ENCODE peak calls at places on chromosomes 3 and 15, in eight cellular contexts. X is astrocyte of the spinal cord, Y is NB4, V is PC-9, T is IMR-90, S is right lobe of liver, Z is kidney epithelial cell, P is uterus. C is an unnamed sample.

GRCh38 chr15:68272797-68273271 is 4.7 kb upstream of the FEM1B start:
- DNase-seq in X (no peak), Y (no peak), V (no peak), T (peak), S (no peak), Z (no peak), P (peak), C (peak)

GRCh38 chr3:160929595-160929994 is 173.6 kb downstream of the PPM1L start:
- DNase-seq in X (no peak), Y (no peak), V (no peak), T (no peak), S (no peak), Z (no peak), P (no peak), C (no peak)

GRCh38 chr15:76239786-76240185 is 71.5 kb downstream of the ETFA start:
- DNase-seq in X (no peak), Y (no peak), V (no peak), T (peak), S (no peak), Z (no peak), P (no peak), C (peak)

GRCh38 chr3:33052671-33053070 is 44.3 kb downstream of the GLB1 start:
- DNase-seq in X (no peak), Y (no peak), V (no peak), T (no peak), S (no peak), Z (no peak), P (no peak), C (no peak)

GRCh38 chr3:183265157-183265642 is 12.1 kb downstream of the B3GNT5 start:
- DNase-seq in X (peak), Y (peak), V (peak), T (no peak), S (no peak), Z (peak), P (peak), C (peak)

GRCh38 chr3:11059090-11059798 is 66.7 kb downstream of the SLC6A1 start:
- DNase-seq in X (peak), Y (peak), V (peak), T (peak), S (no peak), Z (peak), P (peak), C (peak)

GRCh38 chr15:97470417-97470816 is 490.1 kb upstream of the ARRDC4 start:
- DNase-seq in X (no peak), Y (no peak), V (no peak), T (no peak), S (no peak), Z (no peak), P (no peak), C (no peak)

GRCh38 chr3:29171583-29171990 is 109.3 kb upstream of the RBMS3 start:
- DNase-seq in X (peak), Y (no peak), V (no peak), T (peak), S (no peak), Z (no peak), P (no peak), C (peak)

GRCh38 chr3:56940331-56940730 is 120.1 kb upstream of the SPATA12 start:
- DNase-seq in X (no peak), Y (no peak), V (no peak), T (no peak), S (no peak), Z (no peak), P (no peak), C (no peak)

GRCh38 chr15:63492541-63493077 is 11.8 kb upstream of the USP3 start:
- DNase-seq in X (peak), Y (no peak), V (no peak), T (peak), S (no peak), Z (no peak), P (no peak), C (peak)

GRCh38 chr3:146903927-146904326 is 298.8 kb upstream of the PLSCR5 start:
- DNase-seq in X (peak), Y (no peak), V (no peak), T (no peak), S (no peak), Z (no peak), P (no peak), C (no peak)

GRCh38 chr3:48503406-48504050 is 446 bp downstream of the SHISA5 start:
- DNase-seq in X (peak), Y (no peak), V (peak), T (peak), S (no peak), Z (peak), P (peak), C (peak)

GRCh38 chr3:89300976-89301375 is 193.6 kb downstream of the EPHA3 start:
- DNase-seq in X (peak), Y (peak), V (no peak), T (no peak), S (no peak), Z (no peak), P (no peak), C (peak)

GRCh38 chr15:101452572-101452971 is 36.9 kb downstream of the PCSK6 start:
- DNase-seq in X (no peak), Y (no peak), V (no peak), T (no peak), S (no peak), Z (no peak), P (no peak), C (no peak)

GRCh38 chr3:112568642-112569041 is 6.8 kb downstream of the SLC35A5 start:
- DNase-seq in X (no peak), Y (no peak), V (no peak), T (peak), S (no peak), Z (no peak), P (no peak), C (peak)

GRCh38 chr3:1696654-1697275 is 401.9 kb upstream of the CNTN4 start:
- DNase-seq in X (no peak), Y (no peak), V (no peak), T (no peak), S (no peak), Z (no peak), P (no peak), C (no peak)

GRCh38 chr15:43100971-43101370 is 4.9 kb downstream of the UBR1 start:
- DNase-seq in X (no peak), Y (no peak), V (no peak), T (no peak), S (no peak), Z (no peak), P (no peak), C (no peak)

GRCh38 chr3:54533856-54534255 is 394.0 kb downstream of the LRTM1 start:
- DNase-seq in X (no peak), Y (peak), V (no peak), T (no peak), S (no peak), Z (no peak), P (no peak), C (no peak)

GRCh38 chr3:197711973-197712707 is 24.6 kb downstream of the RUBCN start:
- DNase-seq in X (peak), Y (peak), V (peak), T (peak), S (peak), Z (peak), P (peak), C (peak)

GRCh38 chr3:184560992-184561328 is 625 bp upstream of the EPHB3 start:
- DNase-seq in X (no peak), Y (no peak), V (no peak), T (no peak), S (no peak), Z (peak), P (no peak), C (no peak)

DNA sequence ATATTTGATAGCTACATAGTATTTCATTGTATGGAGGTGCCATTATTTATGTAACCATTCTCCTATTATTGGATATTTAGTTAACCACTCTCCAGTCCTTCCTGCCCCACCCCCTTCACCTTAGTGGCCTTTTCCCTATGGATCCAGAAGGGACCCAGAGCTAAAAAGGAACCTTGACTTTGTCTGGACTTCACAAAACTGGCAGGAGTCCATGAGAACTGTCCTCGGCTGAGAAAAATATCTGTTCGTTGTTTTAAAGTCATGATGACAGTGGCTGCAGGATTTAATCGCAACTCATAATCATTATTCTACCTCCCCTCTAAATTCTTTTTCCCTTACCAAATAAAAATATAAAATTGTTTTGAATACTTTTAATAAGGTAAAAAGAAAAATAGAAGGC is 129.7 kb downstream of the CMSS1 start:
- DNase-seq in X (no peak), Y (no peak), V (no peak), T (no peak), S (no peak), Z (no peak), P (no peak), C (no peak)
- TF ChIP-seq CTCF in X (no peak), Y (no peak), V (no peak), T (no peak), S (no peak), Z (no peak), P (no peak), C (no peak)

GRCh38 chr3:177626014-177626413 is 428.7 kb upstream of the TBL1XR1 start:
- DNase-seq in X (no peak), Y (no peak), V (no peak), T (no peak), S (no peak), Z (no peak), P (no peak), C (no peak)
- H3K4me3 ChIP-seq in X (no peak), Y (no peak), V (no peak), T (no peak), S (no peak), Z (no peak), P (no peak), C (no peak)

GRCh38 chr3:127556565-127556964 is 34.0 kb downstream of the TPRA1 start:
- DNase-seq in X (no peak), Y (no peak), V (no peak), T (no peak), S (no peak), Z (no peak), P (no peak), C (no peak)
- TF ChIP-seq CTCF in X (peak), Y (no peak), V (no peak), T (no peak), S (no peak), Z (peak), P (no peak), C (no peak)

DNA sequence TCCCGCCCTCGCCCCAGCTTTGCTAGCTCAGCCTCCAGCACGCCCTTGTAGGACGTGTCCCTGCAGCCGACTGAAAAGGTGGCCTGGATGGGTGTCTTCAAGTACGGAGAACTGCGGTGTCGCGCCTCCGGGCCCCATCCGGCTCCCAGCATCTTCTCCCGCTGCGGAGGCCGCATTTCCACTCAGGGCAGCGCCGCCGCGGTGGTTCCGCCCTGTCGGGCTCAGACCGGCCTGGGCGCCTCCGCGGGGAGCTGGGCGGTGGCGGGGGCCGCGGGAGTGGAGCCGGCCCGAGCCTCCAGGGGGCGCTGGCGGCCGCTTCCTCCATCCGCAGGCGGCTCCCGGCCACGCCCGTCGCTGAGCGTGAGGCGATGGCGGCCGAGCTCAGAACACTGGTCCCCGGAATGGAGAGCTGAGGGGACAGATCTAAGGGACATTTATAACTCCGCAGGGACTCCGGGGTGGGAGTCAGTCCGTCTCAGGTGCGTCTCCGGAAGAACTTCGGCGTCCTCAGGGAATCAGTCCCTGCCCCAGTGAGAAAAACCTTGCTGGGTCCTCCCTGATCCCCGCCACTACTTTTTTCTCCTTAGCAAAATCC is 13.6 kb upstream of the SMCO1 start:
- DNase-seq in X (peak), Y (peak), V (peak), T (peak), S (peak), Z (no peak), P (peak), C (peak)
- H3K4me3 ChIP-seq in X (peak), Y (no peak), V (peak), T (peak), S (peak), Z (peak), P (peak), C (peak)

GRCh38 chr3:151147299-151147698 is 55.7 kb downstream of the GPR171 start:
- DNase-seq in X (no peak), Y (no peak), V (no peak), T (no peak), S (no peak), Z (no peak), P (no peak), C (no peak)
- TF ChIP-seq CTCF in X (no peak), Y (no peak), V (no peak), T (no peak), S (no peak), Z (no peak), P (no peak), C (no peak)